ENCODE peak calls at places on chromosomes 3 and 15, in eight cellular contexts. P is NT2/D1; L is activated CD8-positive, alpha-beta memory T cell treated with anti-CD3 and anti-CD28 coated beads for 24 hours; K is cardiac muscle cell; G is amniotic stem cell; B is HFFc6; D is cardiac fibroblast; N is activated naive CD4-positive, alpha-beta T cell treated with anti-CD3 and anti-CD28 coated beads, Interleukin-2, amount 10 ng/mL, durations not matched to agents 7 days and 5 days. M is an unnamed sample.

GRCh38 chr3:188196232-188196990 is 42.5 kb downstream of the LPP start:
- DNase-seq in P (no peak), L (no peak), K (no peak), G (no peak), B (peak), D (no peak), N (no peak), M (no peak)

GRCh38 chr15:63899193-63899592 is 65.4 kb upstream of the HERC1 start:
- DNase-seq in P (no peak), L (no peak), K (no peak), G (no peak), B (no peak), D (no peak), N (no peak), M (no peak)

GRCh38 chr3:52526151-52526561 is 7.5 kb downstream of the NT5DC2 start:
- DNase-seq in P (no peak), L (no peak), K (no peak), G (no peak), B (no peak), D (no peak), N (peak), M (no peak)

GRCh38 chr15:89441295-89441762 is 55.1 kb downstream of the RHCG start:
- DNase-seq in P (no peak), L (no peak), K (no peak), G (no peak), B (no peak), D (no peak), N (no peak), M (peak)

GRCh38 chr15:87877114-87877810 is 379.3 kb downstream of the NTRK3 start:
- DNase-seq in P (no peak), L (no peak), K (peak), G (no peak), B (peak), D (peak), N (no peak), M (no peak)

GRCh38 chr3:72100626-72101187 is 315.8 kb upstream of the PROK2 start:
- DNase-seq in P (peak), L (peak), K (peak), G (peak), B (peak), D (peak), N (peak), M (peak)

GRCh38 chr3:52193059-52193458 is 4.9 kb upstream of the ALAS1 start:
- DNase-seq in P (no peak), L (no peak), K (peak), G (peak), B (peak), D (peak), N (no peak), M (no peak)

GRCh38 chr3:110754207-110754916 is 317.3 kb upstream of the NECTIN3 start:
- DNase-seq in P (no peak), L (no peak), K (no peak), G (no peak), B (no peak), D (no peak), N (no peak), M (no peak)

GRCh38 chr3:42061042-42061710 is 30.0 kb upstream of the TRAK1 start:
- DNase-seq in P (no peak), L (no peak), K (no peak), G (no peak), B (no peak), D (peak), N (no peak), M (no peak)

GRCh38 chr15:50009634-50010033 is 109.4 kb downstream of the ATP8B4 start:
- DNase-seq in P (no peak), L (no peak), K (no peak), G (no peak), B (no peak), D (no peak), N (no peak), M (no peak)

GRCh38 chr3:196202516-196202970 is 8.7 kb downstream of the ZDHHC19 start:
- DNase-seq in P (no peak), L (no peak), K (peak), G (no peak), B (peak), D (peak), N (no peak), M (peak)

GRCh38 chr3:181455276-181455675 is 256.4 kb upstream of the SOX2 start:
- DNase-seq in P (no peak), L (no peak), K (no peak), G (no peak), B (no peak), D (no peak), N (no peak), M (no peak)

GRCh38 chr15:79724312-79724711 is 172.5 kb downstream of the MTHFS start:
- DNase-seq in P (no peak), L (no peak), K (peak), G (peak), B (peak), D (peak), N (no peak), M (no peak)

GRCh38 chr3:174089592-174089991 is 692.0 kb downstream of the NLGN1 start:
- DNase-seq in P (no peak), L (no peak), K (no peak), G (no peak), B (no peak), D (no peak), N (no peak), M (no peak)

GRCh38 chr15:38748710-38749109 is 184.1 kb upstream of the RASGRP1 start:
- DNase-seq in P (no peak), L (no peak), K (no peak), G (no peak), B (no peak), D (no peak), N (no peak), M (no peak)

GRCh38 chr3:16906679-16907078 is 21.9 kb downstream of the PLCL2 start:
- DNase-seq in P (no peak), L (no peak), K (peak), G (no peak), B (peak), D (peak), N (no peak), M (peak)

GRCh38 chr3:138600341-138600740 is 6.3 kb upstream of the CEP70 start:
- DNase-seq in P (no peak), L (no peak), K (no peak), G (no peak), B (peak), D (no peak), N (no peak), M (no peak)

GRCh38 chr3:69250014-69250413 is 127.6 kb upstream of the LMOD3 start:
- DNase-seq in P (peak), L (no peak), K (peak), G (no peak), B (no peak), D (peak), N (peak), M (no peak)

GRCh38 chr3:33482126-33482525 is 41.9 kb upstream of the UBP1 start:
- DNase-seq in P (no peak), L (no peak), K (peak), G (no peak), B (no peak), D (peak), N (no peak), M (no peak)

GRCh38 chr3:8529738-8530525 is 28.3 kb downstream of the LMCD1 start:
- DNase-seq in P (peak), L (no peak), K (no peak), G (no peak), B (peak), D (no peak), N (no peak), M (no peak)

GRCh38 chr3:155619118-155619915 is 125.6 kb downstream of the PLCH1 start:
- DNase-seq in P (peak), L (no peak), K (no peak), G (no peak), B (no peak), D (no peak), N (no peak), M (no peak)

GRCh38 chr3:53072653-53073552 is 27.0 kb upstream of the SFMBT1 start:
- DNase-seq in P (peak), L (peak), K (peak), G (peak), B (peak), D (peak), N (peak), M (peak)

GRCh38 chr3:129413687-129414506 is 14.5 kb downstream of the EFCAB12 start:
- DNase-seq in P (no peak), L (no peak), K (peak), G (peak), B (peak), D (peak), N (no peak), M (peak)

GRCh38 chr15:43872416-43873020 is 45.7 kb downstream of the WDR76 start:
- DNase-seq in P (peak), L (peak), K (peak), G (peak), B (peak), D (peak), N (peak), M (peak)

GRCh38 chr3:59978979-59979378 is 929.2 kb upstream of the CFAP20DC start:
- DNase-seq in P (no peak), L (no peak), K (no peak), G (no peak), B (no peak), D (no peak), N (no peak), M (peak)

M was measured in GM12865.